ENCODE peak calls at places on chromosome 9, in five cellular contexts. One of them, this sample, is unnamed.

GRCh38 chr9:129665008-129665771 is at the start of gene PRRX2:
- DNase-seq in uterus: no peak
- DNase-seq in lower lobe of right lung: no peak
- DNase-seq in glutamatergic neuron: peak
- DNase-seq in lower leg skin: peak
- DNase-seq in this sample: no peak

GRCh38 chr9:72871685-72872084 is 81.2 kb downstream of the ALDH1A1 start:
- DNase-seq in lower leg skin: no peak
- DNase-seq in uterus: no peak
- DNase-seq in glutamatergic neuron: no peak
- DNase-seq in lower lobe of right lung: no peak
- DNase-seq in this sample: no peak

GRCh38 chr9:133685653-133686504 is 49.7 kb downstream of the DBH start:
- DNase-seq in glutamatergic neuron: peak
- DNase-seq in lower leg skin: no peak
- DNase-seq in uterus: no peak
- DNase-seq in lower lobe of right lung: peak
- DNase-seq in this sample: no peak

GRCh38 chr9:3181049-3181953 is 337.4 kb upstream of the PUM3 start:
- DNase-seq in uterus: no peak
- DNase-seq in glutamatergic neuron: peak
- DNase-seq in lower lobe of right lung: peak
- DNase-seq in lower leg skin: no peak
- DNase-seq in this sample: peak

GRCh38 chr9:8599937-8600336 is 800.4 kb upstream of the DMAC1 start:
- DNase-seq in uterus: no peak
- DNase-seq in lower leg skin: no peak
- DNase-seq in glutamatergic neuron: peak
- DNase-seq in lower lobe of right lung: no peak
- DNase-seq in this sample: no peak

GRCh38 chr9:83544002-83544698 is 5.9 kb upstream of the FRMD3 start:
- DNase-seq in glutamatergic neuron: no peak
- DNase-seq in lower lobe of right lung: no peak
- DNase-seq in uterus: peak
- DNase-seq in lower leg skin: no peak
- DNase-seq in this sample: no peak

GRCh38 chr9:38144421-38144820 is 75.4 kb upstream of the SHB start:
- DNase-seq in lower leg skin: no peak
- DNase-seq in uterus: no peak
- DNase-seq in lower lobe of right lung: no peak
- DNase-seq in glutamatergic neuron: no peak
- DNase-seq in this sample: no peak

GRCh38 chr9:5435912-5436311 is 1.8 kb downstream of the PLGRKT start:
- DNase-seq in lower leg skin: no peak
- DNase-seq in glutamatergic neuron: no peak
- DNase-seq in lower lobe of right lung: no peak
- DNase-seq in uterus: no peak
- DNase-seq in this sample: no peak

DNA sequence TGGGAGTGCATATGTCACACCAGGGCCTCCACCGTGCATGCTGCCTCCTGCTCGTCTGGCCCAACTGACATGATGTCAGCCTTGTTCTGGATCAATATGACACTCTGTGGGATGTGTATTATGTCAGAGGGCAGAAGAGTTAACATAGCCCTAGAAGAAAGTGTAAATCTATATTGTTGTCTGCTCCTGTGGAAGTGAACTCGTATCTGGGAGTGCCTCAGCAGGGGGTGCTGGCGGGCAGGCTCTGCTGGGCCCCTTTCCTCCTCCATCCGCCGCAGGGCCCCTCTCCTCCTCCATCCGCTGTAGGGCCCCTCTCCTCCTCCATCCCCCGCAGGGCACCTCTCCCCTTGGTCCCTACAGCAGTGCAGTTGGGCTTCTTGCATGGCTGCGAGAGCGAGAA is 97.7 kb upstream of the PPP1R26 start:
- DNase-seq in uterus: no peak
- DNase-seq in lower lobe of right lung: no peak
- DNase-seq in glutamatergic neuron: peak
- DNase-seq in lower leg skin: no peak
- DNase-seq in this sample: no peak
- TF ChIP-seq CTCF in uterus: no peak
- TF ChIP-seq CTCF in lower lobe of right lung: no peak
- TF ChIP-seq CTCF in glutamatergic neuron: no peak
- TF ChIP-seq CTCF in lower leg skin: no peak
- TF ChIP-seq CTCF in this sample: no peak

DNA sequence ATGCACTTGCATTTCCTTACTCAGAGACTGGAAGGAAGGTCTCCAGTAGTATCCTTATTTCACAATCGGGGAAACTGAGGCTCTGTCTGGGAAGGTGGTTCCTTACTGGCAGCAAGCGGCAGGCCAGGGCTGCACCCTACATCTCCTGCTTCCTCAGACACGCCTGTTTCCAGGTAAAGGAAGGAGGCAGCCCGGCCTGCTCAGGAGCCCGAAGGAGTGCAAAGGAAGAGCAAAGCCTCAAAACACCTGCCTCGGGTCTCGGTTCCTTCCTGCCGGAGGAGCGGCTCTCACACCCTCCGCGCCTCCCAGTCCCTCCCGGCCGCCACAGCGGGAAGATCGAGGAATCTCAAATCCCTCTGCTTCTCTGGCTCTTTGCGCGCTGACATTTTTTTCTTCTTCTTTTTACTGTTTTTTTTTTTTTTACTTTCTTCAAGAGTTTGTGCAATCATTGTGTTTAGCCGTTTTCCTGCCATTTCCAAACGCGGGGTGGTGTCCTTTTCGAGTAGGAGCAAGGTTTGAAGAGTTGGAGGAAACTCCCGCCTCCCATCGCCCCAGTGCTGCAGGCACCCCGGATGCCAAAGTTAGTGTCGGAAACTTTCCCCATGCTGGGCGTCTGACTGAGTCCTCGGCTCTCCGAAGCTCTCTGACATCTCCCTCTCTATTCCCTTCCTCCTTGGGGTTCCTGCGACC is 1.0 kb downstream of the GGTA1 start:
- DNase-seq in uterus: peak
- DNase-seq in glutamatergic neuron: no peak
- DNase-seq in lower lobe of right lung: peak
- DNase-seq in lower leg skin: peak
- DNase-seq in this sample: no peak
- TF ChIP-seq CTCF in uterus: no peak
- TF ChIP-seq CTCF in glutamatergic neuron: peak
- TF ChIP-seq CTCF in lower lobe of right lung: no peak
- TF ChIP-seq CTCF in lower leg skin: no peak
- TF ChIP-seq CTCF in this sample: no peak

GRCh38 chr9:136377351-136378170 is 4.1 kb upstream of the CARD9 start:
- DNase-seq in lower lobe of right lung: no peak
- DNase-seq in uterus: no peak
- DNase-seq in lower leg skin: no peak
- DNase-seq in glutamatergic neuron: no peak
- DNase-seq in this sample: no peak
- TF ChIP-seq CTCF in lower lobe of right lung: no peak
- TF ChIP-seq CTCF in uterus: no peak
- TF ChIP-seq CTCF in lower leg skin: no peak
- TF ChIP-seq CTCF in glutamatergic neuron: no peak
- TF ChIP-seq CTCF in this sample: no peak

GRCh38 chr9:17462869-17463464 is 115.9 kb upstream of the SH3GL2 start:
- DNase-seq in lower leg skin: peak
- DNase-seq in glutamatergic neuron: peak
- DNase-seq in lower lobe of right lung: no peak
- DNase-seq in uterus: peak
- DNase-seq in this sample: no peak
- TF ChIP-seq CTCF in lower leg skin: no peak
- TF ChIP-seq CTCF in glutamatergic neuron: peak
- TF ChIP-seq CTCF in lower lobe of right lung: peak
- TF ChIP-seq CTCF in uterus: peak
- TF ChIP-seq CTCF in this sample: peak

GRCh38 chr9:110160685-110161084 is 47.3 kb downstream of the C9orf152 start:
- DNase-seq in lower leg skin: no peak
- DNase-seq in glutamatergic neuron: no peak
- DNase-seq in lower lobe of right lung: no peak
- DNase-seq in uterus: no peak
- DNase-seq in this sample: no peak
- TF ChIP-seq CTCF in lower leg skin: no peak
- TF ChIP-seq CTCF in glutamatergic neuron: no peak
- TF ChIP-seq CTCF in lower lobe of right lung: no peak
- TF ChIP-seq CTCF in uterus: no peak
- TF ChIP-seq CTCF in this sample: no peak

GRCh38 chr9:99266136-99267023 is 44.3 kb downstream of the SEC61B start:
- DNase-seq in uterus: peak
- DNase-seq in lower leg skin: peak
- DNase-seq in glutamatergic neuron: peak
- DNase-seq in lower lobe of right lung: peak
- DNase-seq in this sample: no peak

GRCh38 chr9:99262949-99263418 is 40.9 kb downstream of the SEC61B start:
- DNase-seq in lower leg skin: no peak
- DNase-seq in uterus: no peak
- DNase-seq in glutamatergic neuron: no peak
- DNase-seq in lower lobe of right lung: no peak
- DNase-seq in this sample: no peak

GRCh38 chr9:99261923-99262322 is 39.8 kb downstream of the SEC61B start:
- DNase-seq in lower leg skin: no peak
- DNase-seq in glutamatergic neuron: no peak
- DNase-seq in uterus: no peak
- DNase-seq in lower lobe of right lung: no peak
- DNase-seq in this sample: no peak

GRCh38 chr9:99259231-99259918 is 37.3 kb downstream of the SEC61B start:
- DNase-seq in lower leg skin: peak
- DNase-seq in lower lobe of right lung: peak
- DNase-seq in glutamatergic neuron: peak
- DNase-seq in uterus: peak
- DNase-seq in this sample: no peak

GRCh38 chr9:99264070-99264469 is 42.0 kb downstream of the SEC61B start:
- DNase-seq in lower leg skin: no peak
- DNase-seq in lower lobe of right lung: no peak
- DNase-seq in glutamatergic neuron: no peak
- DNase-seq in uterus: no peak
- DNase-seq in this sample: no peak
- TF ChIP-seq CTCF in lower leg skin: no peak
- TF ChIP-seq CTCF in lower lobe of right lung: no peak
- TF ChIP-seq CTCF in glutamatergic neuron: no peak
- TF ChIP-seq CTCF in uterus: no peak
- TF ChIP-seq CTCF in this sample: peak

GRCh38 chr9:128383007-128383753 is 12.0 kb downstream of the URM1 start:
- DNase-seq in glutamatergic neuron: peak
- DNase-seq in uterus: no peak
- DNase-seq in lower leg skin: no peak
- DNase-seq in lower lobe of right lung: no peak
- DNase-seq in this sample: peak
- TF ChIP-seq CTCF in glutamatergic neuron: no peak
- TF ChIP-seq CTCF in uterus: no peak
- TF ChIP-seq CTCF in lower leg skin: no peak
- TF ChIP-seq CTCF in lower lobe of right lung: no peak
- TF ChIP-seq CTCF in this sample: no peak